ENCODE peak calls at places on chromosomes 2 and 18, in nine cellular contexts. G is GM12864; K is naive thymus-derived CD8-positive, alpha-beta T cell; Z is activated CD4-positive, alpha-beta T cell treated with anti-CD3 and anti-CD28 coated beads, Interleukin-2, amount 10 ng/mL, durations not matched to agents 7 days and 5 days; V is H54; Y is GM03348; R is ELR; X is NCI-H460; T is Right ventricle myocardium superior. W is an unnamed sample.

GRCh38 chr18:23990474-23991410 is 23.8 kb upstream of the TTC39C start:
- DNase-seq in G (no peak), X (no peak), Y (no peak), K (no peak), R (no peak), T (no peak), V (no peak), Z (no peak), W (no peak)

GRCh38 chr18:79896746-79897145 is 54.7 kb downstream of the SLC66A2 start:
- DNase-seq in Z (no peak), V (no peak), G (no peak), X (no peak), R (no peak), T (no peak), K (no peak), Y (no peak), W (no peak)

GRCh38 chr18:27599202-27599829 is 414.2 kb upstream of the CHST9 start:
- DNase-seq in R (peak), X (peak), K (no peak), Z (peak), T (peak), Y (peak), V (no peak), G (no peak), W (no peak)

GRCh38 chr18:44546954-44547353 is 133.7 kb upstream of the SETBP1 start:
- DNase-seq in Y (no peak), G (no peak), K (no peak), Z (no peak), T (no peak), V (no peak), R (no peak), X (no peak), W (no peak)

GRCh38 chr2:174594451-174594850 is 3.2 kb downstream of the WIPF1 start:
- DNase-seq in V (no peak), K (no peak), T (no peak), G (no peak), R (no peak), X (no peak), Y (no peak), Z (peak), W (no peak)

GRCh38 chr2:8392098-8392844 is 289.6 kb upstream of the ID2 start:
- DNase-seq in K (no peak), R (no peak), Y (no peak), Z (no peak), G (no peak), X (no peak), T (no peak), V (no peak), W (no peak)

GRCh38 chr2:178452870-178453269 is 1.7 kb downstream of the PJVK start:
- DNase-seq in G (no peak), T (no peak), X (no peak), Z (no peak), K (no peak), R (no peak), Y (no peak), V (no peak), W (no peak)

GRCh38 chr2:180219471-180219870 is 212.4 kb upstream of the CWC22 start:
- DNase-seq in K (no peak), Z (no peak), G (no peak), T (no peak), X (no peak), Y (peak), R (no peak), V (no peak), W (no peak)

GRCh38 chr18:4412286-4412685 is 42.8 kb downstream of the DLGAP1 start:
- DNase-seq in Y (no peak), V (no peak), G (no peak), K (no peak), R (no peak), Z (no peak), T (no peak), X (no peak), W (no peak)

GRCh38 chr2:166360906-166361305 is 14.8 kb downstream of the SCN9A start:
- DNase-seq in K (no peak), Y (no peak), T (no peak), G (no peak), V (no peak), X (no peak), Z (no peak), R (no peak), W (no peak)

GRCh38 chr2:162372818-162373217 is 28.9 kb downstream of the GCA start:
- DNase-seq in K (no peak), T (no peak), R (no peak), Y (no peak), G (no peak), X (no peak), Z (no peak), V (no peak), W (no peak)

GRCh38 chr2:204914708-204915107 is 369.4 kb downstream of the PARD3B start:
- DNase-seq in V (no peak), T (peak), Y (no peak), X (no peak), Z (no peak), K (no peak), G (no peak), R (no peak), W (no peak)

GRCh38 chr2:64601027-64601767 is 52.5 kb downstream of the SERTAD2 start:
- DNase-seq in K (no peak), V (no peak), X (no peak), R (no peak), Y (no peak), Z (no peak), G (no peak), T (no peak), W (no peak)

GRCh38 chr2:67256892-67257291 is 140.2 kb upstream of the ETAA1 start:
- DNase-seq in X (no peak), G (no peak), T (no peak), V (no peak), K (no peak), Y (no peak), R (peak), Z (no peak), W (no peak)

GRCh38 chr2:178309541-178309940 is 115.2 kb downstream of the OSBPL6 start:
- DNase-seq in T (no peak), Y (no peak), R (peak), K (no peak), V (no peak), G (no peak), Z (no peak), X (no peak), W (no peak)